ENCODE peak calls at places on chromosomes 3 and 15, in five cellular contexts. D, K, E, V and G are unnamed samples.

GRCh38 chr3:134350861-134351311 is 23.4 kb downstream of the AMOTL2 start:
- DNase-seq in D (no peak), K (no peak), E (peak), V (no peak), G (peak)

GRCh38 chr15:66706225-66706732 is 4.2 kb downstream of the SMAD6 start:
- DNase-seq in D (no peak), K (peak), E (peak), V (peak), G (no peak)

GRCh38 chr15:71221417-71221816 is 106.1 kb downstream of the THSD4 start:
- DNase-seq in D (no peak), K (no peak), E (no peak), V (no peak), G (no peak)

GRCh38 chr3:13107661-13108060 is 34.4 kb upstream of the IQSEC1 start:
- DNase-seq in D (peak), K (no peak), E (no peak), V (no peak), G (peak)

GRCh38 chr3:190432216-190432615 is 17.5 kb downstream of the TMEM207 start:
- DNase-seq in D (no peak), K (peak), E (no peak), V (no peak), G (no peak)

GRCh38 chr3:61610316-61610715 is 48.9 kb downstream of the PTPRG start:
- DNase-seq in D (no peak), K (no peak), E (no peak), V (no peak), G (peak)

GRCh38 chr15:80419546-80419945 is 15.4 kb downstream of the ARNT2 start:
- DNase-seq in D (no peak), K (no peak), E (no peak), V (peak), G (no peak)

GRCh38 chr15:47715856-47716445 is 1.4 kb upstream of the SEMA6D start:
- DNase-seq in D (no peak), K (peak), E (peak), V (peak), G (no peak)

GRCh38 chr3:189272500-189273119 is 100.8 kb downstream of the TPRG1 start:
- DNase-seq in D (no peak), K (peak), E (no peak), V (no peak), G (no peak)

GRCh38 chr15:99450896-99451358 is 114.9 kb upstream of the MEF2A start:
- DNase-seq in D (peak), K (peak), E (peak), V (peak), G (peak)

GRCh38 chr3:27501759-27502158 is 17.6 kb upstream of the SLC4A7 start:
- DNase-seq in D (no peak), K (no peak), E (no peak), V (no peak), G (no peak)

GRCh38 chr3:56839784-56840724 is 38.3 kb upstream of the ARHGEF3 start:
- DNase-seq in D (no peak), K (peak), E (no peak), V (no peak), G (peak)

GRCh38 chr15:41772720-41773331 is 1.5 kb upstream of the MAPKBP1 start:
- DNase-seq in D (no peak), K (peak), E (peak), V (peak), G (peak)

GRCh38 chr3:194072097-194072428 is 63.9 kb upstream of the HES1 start:
- DNase-seq in D (no peak), K (no peak), E (no peak), V (no peak), G (no peak)

GRCh38 chr3:37129871-37130270 is 44.5 kb downstream of the LRRFIP2 start:
- DNase-seq in D (no peak), K (no peak), E (no peak), V (peak), G (no peak)

GRCh38 chr3:61117045-61117898 is 134.0 kb downstream of the FHIT start:
- DNase-seq in D (no peak), K (no peak), E (no peak), V (no peak), G (no peak)

GRCh38 chr3:12902181-12902999 is 61.0 kb upstream of the RPL32 start:
- DNase-seq in D (no peak), K (no peak), E (peak), V (no peak), G (no peak)

GRCh38 chr15:44738340-44738984 is 2.1 kb downstream of the TRIM69 start:
- DNase-seq in D (no peak), K (peak), E (no peak), V (peak), G (no peak)

GRCh38 chr3:24067483-24067882 is 122.4 kb downstream of the NR1D2 start:
- DNase-seq in D (no peak), K (no peak), E (no peak), V (no peak), G (no peak)

GRCh38 chr3:18900994-18901393 is 247.3 kb upstream of the KCNH8 start:
- DNase-seq in D (no peak), K (peak), E (peak), V (no peak), G (no peak)

GRCh38 chr3:184594386-184595035 is 32.9 kb downstream of the EPHB3 start:
- DNase-seq in D (no peak), K (no peak), E (peak), V (no peak), G (no peak)

GRCh38 chr3:190086191-190086590 is 34.5 kb downstream of the P3H2 start:
- DNase-seq in D (no peak), K (no peak), E (no peak), V (no peak), G (no peak)

GRCh38 chr3:175941352-175941751 is 1082.2 kb downstream of the NAALADL2 start:
- DNase-seq in D (no peak), K (peak), E (no peak), V (peak), G (peak)

GRCh38 chr3:127796045-127796720 is 26.1 kb downstream of the MGLL start:
- DNase-seq in D (no peak), K (no peak), E (no peak), V (no peak), G (no peak)

GRCh38 chr3:3589715-3590130 is 209.5 kb upstream of the LRRN1 start:
- DNase-seq in D (no peak), K (no peak), E (no peak), V (no peak), G (no peak)

GRCh38 chr3:145721815-145722214 is 439.2 kb downstream of the PLOD2 start:
- DNase-seq in D (no peak), K (no peak), E (no peak), V (no peak), G (no peak)

GRCh38 chr3:114554716-114555115 is 260.9 kb downstream of the TIGIT start:
- DNase-seq in D (no peak), K (peak), E (no peak), V (no peak), G (no peak)

GRCh38 chr3:57518276-57518914 is 25.7 kb downstream of the DNAH12 start:
- DNase-seq in D (no peak), K (peak), E (no peak), V (peak), G (no peak)

GRCh38 chr15:72994778-72995177 is 57.5 kb upstream of the NEO1 start:
- DNase-seq in D (no peak), K (peak), E (peak), V (no peak), G (peak)

GRCh38 chr3:69786854-69787253 is 47.6 kb downstream of the MITF start:
- DNase-seq in D (no peak), K (peak), E (no peak), V (no peak), G (no peak)
- H3K27ac ChIP-seq in D (peak), K (peak), E (peak), V (peak), G (no peak)

DNA sequence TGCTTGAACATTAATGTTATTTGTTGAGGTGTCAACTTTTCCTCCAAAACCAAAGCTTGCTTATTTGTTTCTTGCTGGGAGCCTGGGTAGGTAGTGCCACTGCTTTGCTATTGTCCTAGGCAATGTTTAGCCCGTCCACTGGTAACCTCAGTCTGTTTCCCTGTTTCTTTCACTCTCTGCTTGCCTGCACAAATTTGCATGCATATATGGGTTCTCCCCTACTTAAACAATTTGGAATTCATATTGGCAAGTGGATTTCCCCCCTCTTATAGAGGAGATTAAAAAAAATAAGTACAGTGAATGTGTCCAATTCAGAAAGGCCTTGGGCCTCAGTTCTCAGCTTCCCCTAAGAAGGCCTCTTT is 45.0 kb upstream of the BOC start:
- DNase-seq in D (no peak), K (no peak), E (no peak), V (no peak), G (no peak)
- H3K27ac ChIP-seq in D (peak), K (peak), E (peak), V (no peak), G (peak)

GRCh38 chr3:10160346-10160745 is 4.4 kb upstream of the IRAK2 start:
- DNase-seq in D (no peak), K (no peak), E (no peak), V (no peak), G (no peak)
- H3K27ac ChIP-seq in D (no peak), K (no peak), E (no peak), V (no peak), G (no peak)

GRCh38 chr3:53178246-53178645 is 17.2 kb downstream of the PRKCD start:
- DNase-seq in D (no peak), K (no peak), E (no peak), V (no peak), G (no peak)

GRCh38 chr3:53181024-53181371 is 20.0 kb downstream of the PRKCD start:
- DNase-seq in D (no peak), K (no peak), E (no peak), V (no peak), G (no peak)

GRCh38 chr3:53179580-53179979 is 18.6 kb downstream of the PRKCD start:
- DNase-seq in D (no peak), K (no peak), E (no peak), V (no peak), G (no peak)

GRCh38 chr3:53181528-53181927 is 20.5 kb downstream of the PRKCD start:
- DNase-seq in D (no peak), K (no peak), E (no peak), V (no peak), G (no peak)

DNA sequence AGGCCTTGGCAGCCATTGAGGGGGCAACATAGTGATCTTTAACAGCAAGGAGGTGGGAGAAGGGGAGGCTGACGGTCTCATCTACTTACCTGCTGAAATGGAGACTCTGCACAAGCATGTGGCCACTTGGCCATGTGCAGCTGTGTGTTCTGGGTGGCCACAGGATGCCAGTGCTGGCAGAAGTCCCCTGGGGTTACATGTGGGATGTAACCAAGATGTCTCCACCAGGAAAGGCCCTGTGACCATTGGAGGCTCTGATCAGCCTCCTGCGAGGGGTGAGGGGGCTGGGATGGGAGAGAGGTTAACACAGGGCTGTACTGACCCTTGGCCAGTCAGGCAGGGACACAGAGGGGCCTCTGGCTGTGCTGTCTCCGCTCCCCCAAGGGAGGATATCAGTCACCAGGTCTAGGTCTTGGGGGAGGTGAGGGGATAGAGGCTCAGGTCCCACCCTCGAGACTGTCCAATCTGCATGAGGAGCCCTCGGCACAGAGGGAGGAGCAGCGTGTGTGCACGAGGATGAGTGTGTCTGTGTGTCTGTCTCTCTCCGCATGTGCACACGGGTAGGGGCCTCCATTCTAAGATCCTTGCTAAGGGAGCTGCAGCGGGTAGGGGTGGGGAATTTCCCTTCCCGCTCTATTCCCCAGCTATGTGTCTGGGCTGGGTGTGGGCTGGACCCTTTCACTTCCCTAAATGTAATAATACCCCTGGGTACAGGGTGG is 19.5 kb downstream of the PRKCD start:
- DNase-seq in D (no peak), K (no peak), E (no peak), V (no peak), G (no peak)
- H3K27ac ChIP-seq in D (no peak), K (no peak), E (no peak), V (no peak), G (no peak)

DNA sequence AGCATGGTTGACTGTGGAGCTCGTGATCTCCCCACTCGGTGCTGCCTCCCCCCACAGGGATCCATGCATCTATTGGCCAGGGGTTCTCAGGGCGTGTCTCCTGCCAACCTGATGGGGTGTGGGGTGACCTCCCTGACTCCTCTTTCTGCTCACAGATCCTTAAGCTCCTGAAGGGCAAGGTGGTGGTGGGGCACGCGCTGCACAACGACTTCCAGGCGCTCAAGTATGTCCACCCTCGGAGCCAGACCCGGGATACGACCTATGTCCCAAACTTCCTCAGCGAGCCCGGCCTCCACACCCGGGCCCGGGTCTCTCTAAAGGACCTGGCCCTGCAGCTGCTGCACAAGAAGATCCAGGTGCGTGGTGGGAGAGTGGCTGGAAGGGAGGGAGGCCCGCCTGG is 7.9 kb downstream of the AEN start:
- DNase-seq in D (no peak), K (no peak), E (no peak), V (no peak), G (no peak)
- H3K27ac ChIP-seq in D (no peak), K (no peak), E (no peak), V (no peak), G (no peak)

GRCh38 chr3:45547764-45548683 is 46.5 kb upstream of the LIMD1 start:
- DNase-seq in D (no peak), K (peak), E (peak), V (no peak), G (no peak)

GRCh38 chr3:45546636-45547201 is 47.8 kb upstream of the LIMD1 start:
- DNase-seq in D (no peak), K (no peak), E (peak), V (no peak), G (peak)

GRCh38 chr3:45548724-45549123 is 45.8 kb upstream of the LIMD1 start:
- DNase-seq in D (no peak), K (no peak), E (no peak), V (no peak), G (no peak)

GRCh38 chr3:45546223-45546622 is 48.3 kb upstream of the LIMD1 start:
- DNase-seq in D (no peak), K (no peak), E (no peak), V (no peak), G (no peak)

GRCh38 chr3:45547202-45547701 is 47.3 kb upstream of the LIMD1 start:
- DNase-seq in D (no peak), K (no peak), E (peak), V (no peak), G (no peak)
- H3K27ac ChIP-seq in D (peak), K (no peak), E (no peak), V (no peak), G (no peak)

DNA sequence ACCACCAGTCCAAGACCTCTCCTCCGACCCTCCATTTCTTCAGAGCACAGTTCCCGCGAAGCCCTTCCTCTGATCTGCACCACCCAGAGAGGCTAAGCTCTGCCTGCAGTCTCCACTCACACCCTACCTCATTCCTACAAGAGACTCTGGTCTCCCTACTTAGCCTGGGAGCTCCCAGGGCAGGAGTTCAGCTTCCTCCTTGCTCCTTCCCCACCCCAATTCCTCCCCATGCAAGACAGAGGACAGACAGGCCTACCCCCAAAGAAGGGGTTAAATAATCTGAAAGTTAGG is 12.6 kb upstream of the VIPR1 start:
- DNase-seq in D (no peak), K (no peak), E (no peak), V (no peak), G (no peak)
- H3K27ac ChIP-seq in D (peak), K (no peak), E (peak), V (peak), G (no peak)

GRCh38 chr3:123750659-123751420 is 133.3 kb downstream of the MYLK start:
- DNase-seq in D (no peak), K (peak), E (no peak), V (peak), G (no peak)
- H3K27ac ChIP-seq in D (peak), K (no peak), E (no peak), V (peak), G (no peak)

GRCh38 chr3:30661107-30661873 is 54.9 kb downstream of the TGFBR2 start:
- DNase-seq in D (no peak), K (no peak), E (no peak), V (no peak), G (no peak)
- H3K27ac ChIP-seq in D (no peak), K (no peak), E (peak), V (peak), G (no peak)

GRCh38 chr3:187319699-187320302 is 28.3 kb upstream of the MASP1 start:
- DNase-seq in D (no peak), K (peak), E (peak), V (peak), G (peak)

GRCh38 chr3:187321766-187322165 is 30.2 kb upstream of the MASP1 start:
- DNase-seq in D (no peak), K (no peak), E (no peak), V (no peak), G (no peak)

GRCh38 chr3:187314176-187314575 is 22.6 kb upstream of the MASP1 start:
- DNase-seq in D (no peak), K (no peak), E (no peak), V (no peak), G (no peak)

GRCh38 chr3:187315872-187316271 is 24.3 kb upstream of the MASP1 start:
- DNase-seq in D (no peak), K (no peak), E (no peak), V (no peak), G (no peak)

DNA sequence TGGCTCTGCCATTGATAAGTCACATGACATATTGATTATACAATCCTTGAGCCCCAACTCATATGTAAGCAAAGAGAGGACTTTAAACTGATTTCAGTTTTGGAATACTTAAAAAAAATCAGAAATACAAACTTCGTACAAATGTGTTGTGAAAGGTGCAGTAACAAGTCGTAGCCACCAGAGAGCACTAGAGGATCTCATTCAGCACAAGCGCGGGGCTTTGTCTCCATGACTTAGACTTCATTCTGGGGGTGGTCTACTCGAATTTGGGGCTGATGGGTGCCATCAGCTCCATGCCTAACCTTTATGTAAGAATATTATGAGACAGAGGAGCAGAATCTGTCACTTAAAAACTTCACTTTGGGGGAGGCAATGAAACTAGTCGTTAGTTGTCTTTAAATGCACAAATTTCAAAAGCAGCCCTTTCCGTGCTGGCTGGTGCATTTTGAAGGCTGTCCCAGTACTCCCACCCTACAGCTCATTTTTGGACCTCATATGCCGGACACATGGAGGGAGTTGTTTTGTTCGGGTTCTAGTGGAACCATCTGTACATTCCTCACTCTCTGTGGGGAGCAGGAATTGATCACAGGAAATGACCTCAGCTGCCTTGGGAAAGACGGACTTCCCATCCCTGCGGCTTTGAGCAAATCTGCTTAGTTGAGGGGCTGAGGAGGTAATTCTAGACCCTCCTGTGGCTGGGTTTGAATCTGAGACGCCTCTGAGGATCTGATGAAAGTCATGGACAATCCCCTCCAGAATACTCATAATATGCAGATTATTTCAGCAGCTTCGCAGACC is 27.5 kb upstream of the MASP1 start:
- DNase-seq in D (no peak), K (peak), E (peak), V (peak), G (peak)
- H3K27ac ChIP-seq in D (no peak), K (no peak), E (no peak), V (no peak), G (no peak)